ENCODE peak calls at places on chromosomes 11 and 22, in four cellular contexts. One of them, this sample, is unnamed.

GRCh38 chr11:108871152-108871551 is 206.3 kb downstream of the DDX10 start:
- DNase-seq in mesendoderm: peak
- DNase-seq in IMR-90: peak
- DNase-seq in H1: no peak
- DNase-seq in this sample: peak

GRCh38 chr11:35682230-35683195 is 19.9 kb downstream of the TRIM44 start:
- DNase-seq in mesendoderm: peak
- DNase-seq in IMR-90: no peak
- DNase-seq in H1: no peak
- DNase-seq in this sample: no peak

GRCh38 chr11:85884581-85885021 is 29.4 kb downstream of the CCDC83 start:
- DNase-seq in mesendoderm: no peak
- DNase-seq in IMR-90: peak
- DNase-seq in H1: no peak
- DNase-seq in this sample: no peak

GRCh38 chr11:127345819-127346459 is 345.4 kb upstream of the KIRREL3 start:
- DNase-seq in mesendoderm: peak
- DNase-seq in IMR-90: peak
- DNase-seq in H1: peak
- DNase-seq in this sample: peak

GRCh38 chr11:118434553-118435232 is 1.6 kb upstream of the KMT2A start:
- DNase-seq in mesendoderm: peak
- DNase-seq in IMR-90: peak
- DNase-seq in H1: peak
- DNase-seq in this sample: peak

GRCh38 chr11:124832571-124832970 is 32.4 kb upstream of the MSANTD2 start:
- DNase-seq in mesendoderm: no peak
- DNase-seq in IMR-90: no peak
- DNase-seq in H1: no peak
- DNase-seq in this sample: no peak

GRCh38 chr11:116276051-116277044 is 496.4 kb downstream of the BUD13 start:
- DNase-seq in mesendoderm: peak
- DNase-seq in IMR-90: peak
- DNase-seq in H1: peak
- DNase-seq in this sample: peak

GRCh38 chr11:9263840-9264380 is 1.2 kb downstream of the DENND5A start:
- DNase-seq in mesendoderm: no peak
- DNase-seq in IMR-90: peak
- DNase-seq in H1: no peak
- DNase-seq in this sample: no peak

GRCh38 chr22:22479116-22479515 is 29.4 kb downstream of the ZNF280B start:
- DNase-seq in mesendoderm: no peak
- DNase-seq in IMR-90: no peak
- DNase-seq in H1: no peak
- DNase-seq in this sample: no peak

GRCh38 chr11:1705121-1706052 is 8.4 kb downstream of the KRTAP5-6 start:
- DNase-seq in mesendoderm: no peak
- DNase-seq in IMR-90: no peak
- DNase-seq in H1: no peak
- DNase-seq in this sample: no peak

GRCh38 chr11:16191852-16192240 is 164.5 kb downstream of the SOX6 start:
- DNase-seq in mesendoderm: no peak
- DNase-seq in IMR-90: no peak
- DNase-seq in H1: no peak
- DNase-seq in this sample: no peak

GRCh38 chr11:2768471-2769408 is 68.9 kb upstream of the KCNQ1OT1 start:
- DNase-seq in mesendoderm: peak
- DNase-seq in IMR-90: peak
- DNase-seq in H1: peak
- DNase-seq in this sample: no peak

GRCh38 chr11:61777234-61778090 is 14.9 kb downstream of the TMEM258 start:
- DNase-seq in mesendoderm: no peak
- DNase-seq in IMR-90: no peak
- DNase-seq in H1: peak
- DNase-seq in this sample: peak

GRCh38 chr11:76620471-76620870 is 50.1 kb downstream of the LRRC32 start:
- DNase-seq in mesendoderm: no peak
- DNase-seq in IMR-90: peak
- DNase-seq in H1: no peak
- DNase-seq in this sample: no peak

GRCh38 chr11:126833020-126833419 is 167.6 kb downstream of the KIRREL3 start:
- DNase-seq in mesendoderm: no peak
- DNase-seq in IMR-90: no peak
- DNase-seq in H1: no peak
- DNase-seq in this sample: no peak

GRCh38 chr22:37019309-37020191 is at the start of the genes MPST and TST:
- DNase-seq in mesendoderm: peak
- DNase-seq in IMR-90: peak
- DNase-seq in H1: peak
- DNase-seq in this sample: peak

GRCh38 chr22:24937114-24937513 is 9.4 kb downstream of the LHFPL7 start:
- DNase-seq in mesendoderm: peak
- DNase-seq in IMR-90: no peak
- DNase-seq in H1: no peak
- DNase-seq in this sample: peak

GRCh38 chr11:65927904-65928397 is 8.7 kb downstream of the DRAP1 start:
- DNase-seq in mesendoderm: no peak
- DNase-seq in IMR-90: no peak
- DNase-seq in H1: no peak
- DNase-seq in this sample: no peak

GRCh38 chr11:35077709-35078695 is 61.0 kb upstream of the CD44 start:
- DNase-seq in mesendoderm: no peak
- DNase-seq in IMR-90: peak
- DNase-seq in H1: no peak
- DNase-seq in this sample: no peak

GRCh38 chr11:74357449-74357848 is 40.8 kb downstream of the PGM2L1 start:
- DNase-seq in mesendoderm: no peak
- DNase-seq in IMR-90: peak
- DNase-seq in H1: no peak
- DNase-seq in this sample: no peak

GRCh38 chr11:96079691-96080090 is 155.8 kb upstream of the MTMR2 start:
- DNase-seq in mesendoderm: no peak
- DNase-seq in IMR-90: no peak
- DNase-seq in H1: no peak
- DNase-seq in this sample: no peak
- H4K5ac ChIP-seq in mesendoderm: no peak
- H4K5ac ChIP-seq in IMR-90: no peak
- H4K5ac ChIP-seq in H1: no peak
- H4K5ac ChIP-seq in this sample: no peak

GRCh38 chr22:19012308-19012990 is 76.4 kb upstream of the PRODH start:
- DNase-seq in mesendoderm: no peak
- DNase-seq in IMR-90: no peak
- DNase-seq in H1: no peak
- DNase-seq in this sample: no peak
- H4K5ac ChIP-seq in mesendoderm: no peak
- H4K5ac ChIP-seq in IMR-90: no peak
- H4K5ac ChIP-seq in H1: no peak
- H4K5ac ChIP-seq in this sample: no peak

GRCh38 chr11:70739811-70740474 is 341.6 kb downstream of the CTTN start:
- DNase-seq in mesendoderm: peak
- DNase-seq in IMR-90: no peak
- DNase-seq in H1: no peak
- DNase-seq in this sample: no peak
- H4K5ac ChIP-seq in mesendoderm: no peak
- H4K5ac ChIP-seq in IMR-90: no peak
- H4K5ac ChIP-seq in H1: no peak
- H4K5ac ChIP-seq in this sample: no peak

DNA sequence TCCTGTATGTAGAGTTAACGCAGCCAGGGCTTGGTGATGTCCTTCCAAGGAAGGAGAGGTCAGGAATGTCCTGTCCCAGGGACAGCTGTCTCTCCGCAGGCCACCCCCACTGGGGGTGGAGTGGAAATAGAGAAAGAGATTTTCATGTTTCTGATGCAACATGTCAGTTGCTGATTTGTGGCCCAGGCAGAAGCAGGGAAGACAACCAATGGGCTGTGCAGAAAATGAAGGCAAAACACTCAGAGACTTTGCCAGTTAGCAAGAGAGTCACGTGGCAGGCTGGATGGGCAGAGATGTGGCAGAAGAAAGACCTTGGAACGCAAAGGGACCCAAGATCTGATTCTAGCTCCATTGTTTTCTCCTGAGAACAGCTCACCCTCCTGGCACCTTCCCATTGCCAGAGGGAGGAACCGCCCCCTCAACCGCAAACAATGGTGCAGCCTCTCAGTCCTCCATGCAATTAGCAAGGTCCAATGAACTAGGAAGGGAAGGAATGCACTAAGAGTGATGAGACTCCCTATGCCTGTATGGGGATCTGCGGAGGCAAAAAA is 71.0 kb downstream of the SYN3 start:
- DNase-seq in mesendoderm: peak
- DNase-seq in IMR-90: no peak
- DNase-seq in H1: peak
- DNase-seq in this sample: peak
- H4K5ac ChIP-seq in mesendoderm: no peak
- H4K5ac ChIP-seq in IMR-90: no peak
- H4K5ac ChIP-seq in H1: no peak
- H4K5ac ChIP-seq in this sample: no peak